ENCODE peak calls at places on chromosomes 7 and 10, in ten cellular contexts. One of them, this sample, is unnamed.

GRCh38 chr7:13291010-13291409 is 603.6 kb downstream of the ARL4A start:
- DNase-seq in stimulated activated CD4-positive, alpha-beta T cell treated with anti-CD3 and anti-CD28 coated beads, TNF-alpha, amount 100 ng/mL, for 4 hours: no peak
- DNase-seq in AG20443: peak
- DNase-seq in substantia nigra: no peak
- DNase-seq in GM12891: no peak
- DNase-seq in HTR-8/SVneo: no peak
- DNase-seq in stimulated activated CD8-positive, alpha-beta memory T cell treated with anti-CD3 and anti-CD28 coated beads, Interleukin-15, amount 100 ng/mL, for 48 hours: no peak
- DNase-seq in CD4-positive, alpha-beta T cell: no peak
- DNase-seq in frontal cortex: no peak
- DNase-seq in SW480: no peak
- DNase-seq in this sample: no peak

GRCh38 chr10:49644035-49644345 is 30.2 kb downstream of the CHAT start:
- DNase-seq in SW480: no peak
- DNase-seq in stimulated activated CD4-positive, alpha-beta T cell treated with anti-CD3 and anti-CD28 coated beads, TNF-alpha, amount 100 ng/mL, for 4 hours: no peak
- DNase-seq in frontal cortex: no peak
- DNase-seq in AG20443: no peak
- DNase-seq in GM12891: no peak
- DNase-seq in substantia nigra: no peak
- DNase-seq in HTR-8/SVneo: no peak
- DNase-seq in stimulated activated CD8-positive, alpha-beta memory T cell treated with anti-CD3 and anti-CD28 coated beads, Interleukin-15, amount 100 ng/mL, for 48 hours: no peak
- DNase-seq in CD4-positive, alpha-beta T cell: no peak
- DNase-seq in this sample: no peak

GRCh38 chr10:75395171-75395954 is 6.2 kb downstream of the ZNF503 start:
- DNase-seq in stimulated activated CD8-positive, alpha-beta memory T cell treated with anti-CD3 and anti-CD28 coated beads, Interleukin-15, amount 100 ng/mL, for 48 hours: no peak
- DNase-seq in GM12891: peak
- DNase-seq in CD4-positive, alpha-beta T cell: no peak
- DNase-seq in SW480: no peak
- DNase-seq in substantia nigra: no peak
- DNase-seq in stimulated activated CD4-positive, alpha-beta T cell treated with anti-CD3 and anti-CD28 coated beads, TNF-alpha, amount 100 ng/mL, for 4 hours: no peak
- DNase-seq in HTR-8/SVneo: no peak
- DNase-seq in frontal cortex: peak
- DNase-seq in AG20443: peak
- DNase-seq in this sample: peak

GRCh38 chr10:128007017-128007416 is 100.1 kb downstream of the PTPRE start:
- DNase-seq in stimulated activated CD4-positive, alpha-beta T cell treated with anti-CD3 and anti-CD28 coated beads, TNF-alpha, amount 100 ng/mL, for 4 hours: no peak
- DNase-seq in CD4-positive, alpha-beta T cell: no peak
- DNase-seq in stimulated activated CD8-positive, alpha-beta memory T cell treated with anti-CD3 and anti-CD28 coated beads, Interleukin-15, amount 100 ng/mL, for 48 hours: no peak
- DNase-seq in AG20443: no peak
- DNase-seq in HTR-8/SVneo: no peak
- DNase-seq in frontal cortex: no peak
- DNase-seq in SW480: no peak
- DNase-seq in GM12891: no peak
- DNase-seq in substantia nigra: no peak
- DNase-seq in this sample: no peak

GRCh38 chr7:41828911-41829310 is 126.0 kb upstream of the INHBA start:
- DNase-seq in CD4-positive, alpha-beta T cell: no peak
- DNase-seq in stimulated activated CD8-positive, alpha-beta memory T cell treated with anti-CD3 and anti-CD28 coated beads, Interleukin-15, amount 100 ng/mL, for 48 hours: no peak
- DNase-seq in HTR-8/SVneo: no peak
- DNase-seq in stimulated activated CD4-positive, alpha-beta T cell treated with anti-CD3 and anti-CD28 coated beads, TNF-alpha, amount 100 ng/mL, for 4 hours: no peak
- DNase-seq in SW480: no peak
- DNase-seq in frontal cortex: no peak
- DNase-seq in GM12891: no peak
- DNase-seq in substantia nigra: no peak
- DNase-seq in AG20443: no peak
- DNase-seq in this sample: no peak

GRCh38 chr7:106893591-106893990 is 28.5 kb downstream of the PIK3CG start:
- DNase-seq in CD4-positive, alpha-beta T cell: no peak
- DNase-seq in stimulated activated CD8-positive, alpha-beta memory T cell treated with anti-CD3 and anti-CD28 coated beads, Interleukin-15, amount 100 ng/mL, for 48 hours: no peak
- DNase-seq in substantia nigra: no peak
- DNase-seq in AG20443: no peak
- DNase-seq in SW480: no peak
- DNase-seq in HTR-8/SVneo: no peak
- DNase-seq in GM12891: no peak
- DNase-seq in frontal cortex: no peak
- DNase-seq in stimulated activated CD4-positive, alpha-beta T cell treated with anti-CD3 and anti-CD28 coated beads, TNF-alpha, amount 100 ng/mL, for 4 hours: no peak
- DNase-seq in this sample: no peak

GRCh38 chr7:141649865-141650499 is 52.0 kb downstream of the DENND11 start:
- DNase-seq in stimulated activated CD4-positive, alpha-beta T cell treated with anti-CD3 and anti-CD28 coated beads, TNF-alpha, amount 100 ng/mL, for 4 hours: no peak
- DNase-seq in stimulated activated CD8-positive, alpha-beta memory T cell treated with anti-CD3 and anti-CD28 coated beads, Interleukin-15, amount 100 ng/mL, for 48 hours: no peak
- DNase-seq in GM12891: peak
- DNase-seq in SW480: peak
- DNase-seq in frontal cortex: peak
- DNase-seq in CD4-positive, alpha-beta T cell: no peak
- DNase-seq in substantia nigra: peak
- DNase-seq in AG20443: peak
- DNase-seq in HTR-8/SVneo: peak
- DNase-seq in this sample: peak

GRCh38 chr7:31253486-31253885 is 87.0 kb downstream of the NEUROD6 start:
- DNase-seq in stimulated activated CD8-positive, alpha-beta memory T cell treated with anti-CD3 and anti-CD28 coated beads, Interleukin-15, amount 100 ng/mL, for 48 hours: no peak
- DNase-seq in substantia nigra: no peak
- DNase-seq in AG20443: no peak
- DNase-seq in HTR-8/SVneo: no peak
- DNase-seq in frontal cortex: no peak
- DNase-seq in SW480: no peak
- DNase-seq in CD4-positive, alpha-beta T cell: no peak
- DNase-seq in stimulated activated CD4-positive, alpha-beta T cell treated with anti-CD3 and anti-CD28 coated beads, TNF-alpha, amount 100 ng/mL, for 4 hours: no peak
- DNase-seq in GM12891: no peak
- DNase-seq in this sample: no peak

GRCh38 chr7:1912472-1913289 is 242.6 kb downstream of the ELFN1 start:
- DNase-seq in CD4-positive, alpha-beta T cell: no peak
- DNase-seq in HTR-8/SVneo: no peak
- DNase-seq in stimulated activated CD8-positive, alpha-beta memory T cell treated with anti-CD3 and anti-CD28 coated beads, Interleukin-15, amount 100 ng/mL, for 48 hours: no peak
- DNase-seq in frontal cortex: no peak
- DNase-seq in GM12891: no peak
- DNase-seq in stimulated activated CD4-positive, alpha-beta T cell treated with anti-CD3 and anti-CD28 coated beads, TNF-alpha, amount 100 ng/mL, for 4 hours: no peak
- DNase-seq in substantia nigra: no peak
- DNase-seq in AG20443: peak
- DNase-seq in SW480: no peak
- DNase-seq in this sample: no peak

GRCh38 chr7:88665892-88666514 is 93.5 kb upstream of the ZNF804B start:
- DNase-seq in substantia nigra: no peak
- DNase-seq in GM12891: no peak
- DNase-seq in stimulated activated CD4-positive, alpha-beta T cell treated with anti-CD3 and anti-CD28 coated beads, TNF-alpha, amount 100 ng/mL, for 4 hours: no peak
- DNase-seq in CD4-positive, alpha-beta T cell: no peak
- DNase-seq in AG20443: no peak
- DNase-seq in stimulated activated CD8-positive, alpha-beta memory T cell treated with anti-CD3 and anti-CD28 coated beads, Interleukin-15, amount 100 ng/mL, for 48 hours: no peak
- DNase-seq in HTR-8/SVneo: no peak
- DNase-seq in frontal cortex: no peak
- DNase-seq in SW480: no peak
- DNase-seq in this sample: no peak

GRCh38 chr10:44968101-44968886 is 8.7 kb downstream of the RASSF4 start:
- DNase-seq in substantia nigra: no peak
- DNase-seq in AG20443: peak
- DNase-seq in GM12891: no peak
- DNase-seq in HTR-8/SVneo: no peak
- DNase-seq in frontal cortex: no peak
- DNase-seq in stimulated activated CD8-positive, alpha-beta memory T cell treated with anti-CD3 and anti-CD28 coated beads, Interleukin-15, amount 100 ng/mL, for 48 hours: no peak
- DNase-seq in stimulated activated CD4-positive, alpha-beta T cell treated with anti-CD3 and anti-CD28 coated beads, TNF-alpha, amount 100 ng/mL, for 4 hours: no peak
- DNase-seq in SW480: no peak
- DNase-seq in CD4-positive, alpha-beta T cell: no peak
- DNase-seq in this sample: peak

GRCh38 chr10:42543840-42544372 is 94.5 kb downstream of the ZNF33B start:
- DNase-seq in substantia nigra: no peak
- DNase-seq in GM12891: no peak
- DNase-seq in HTR-8/SVneo: no peak
- DNase-seq in SW480: no peak
- DNase-seq in AG20443: no peak
- DNase-seq in CD4-positive, alpha-beta T cell: no peak
- DNase-seq in stimulated activated CD4-positive, alpha-beta T cell treated with anti-CD3 and anti-CD28 coated beads, TNF-alpha, amount 100 ng/mL, for 4 hours: no peak
- DNase-seq in stimulated activated CD8-positive, alpha-beta memory T cell treated with anti-CD3 and anti-CD28 coated beads, Interleukin-15, amount 100 ng/mL, for 48 hours: no peak
- DNase-seq in frontal cortex: no peak
- DNase-seq in this sample: no peak

GRCh38 chr7:150755473-150756099 is 18.4 kb downstream of the GIMAP5 start:
- DNase-seq in stimulated activated CD8-positive, alpha-beta memory T cell treated with anti-CD3 and anti-CD28 coated beads, Interleukin-15, amount 100 ng/mL, for 48 hours: no peak
- DNase-seq in AG20443: no peak
- DNase-seq in GM12891: no peak
- DNase-seq in substantia nigra: no peak
- DNase-seq in HTR-8/SVneo: no peak
- DNase-seq in stimulated activated CD4-positive, alpha-beta T cell treated with anti-CD3 and anti-CD28 coated beads, TNF-alpha, amount 100 ng/mL, for 4 hours: no peak
- DNase-seq in CD4-positive, alpha-beta T cell: peak
- DNase-seq in frontal cortex: no peak
- DNase-seq in SW480: no peak
- DNase-seq in this sample: no peak

GRCh38 chr7:123714296-123715080 is 34.3 kb downstream of the WASL start:
- DNase-seq in stimulated activated CD4-positive, alpha-beta T cell treated with anti-CD3 and anti-CD28 coated beads, TNF-alpha, amount 100 ng/mL, for 4 hours: no peak
- DNase-seq in SW480: no peak
- DNase-seq in CD4-positive, alpha-beta T cell: no peak
- DNase-seq in stimulated activated CD8-positive, alpha-beta memory T cell treated with anti-CD3 and anti-CD28 coated beads, Interleukin-15, amount 100 ng/mL, for 48 hours: no peak
- DNase-seq in GM12891: no peak
- DNase-seq in substantia nigra: no peak
- DNase-seq in HTR-8/SVneo: no peak
- DNase-seq in frontal cortex: no peak
- DNase-seq in AG20443: no peak
- DNase-seq in this sample: no peak

GRCh38 chr7:37657798-37658197 is 25.8 kb upstream of the GPR141 start:
- DNase-seq in substantia nigra: no peak
- DNase-seq in stimulated activated CD4-positive, alpha-beta T cell treated with anti-CD3 and anti-CD28 coated beads, TNF-alpha, amount 100 ng/mL, for 4 hours: no peak
- DNase-seq in HTR-8/SVneo: no peak
- DNase-seq in frontal cortex: no peak
- DNase-seq in stimulated activated CD8-positive, alpha-beta memory T cell treated with anti-CD3 and anti-CD28 coated beads, Interleukin-15, amount 100 ng/mL, for 48 hours: no peak
- DNase-seq in GM12891: no peak
- DNase-seq in SW480: no peak
- DNase-seq in CD4-positive, alpha-beta T cell: no peak
- DNase-seq in AG20443: no peak
- DNase-seq in this sample: no peak

GRCh38 chr7:78112488-78112887 is 313.9 kb downstream of the PHTF2 start:
- DNase-seq in stimulated activated CD8-positive, alpha-beta memory T cell treated with anti-CD3 and anti-CD28 coated beads, Interleukin-15, amount 100 ng/mL, for 48 hours: no peak
- DNase-seq in GM12891: no peak
- DNase-seq in AG20443: no peak
- DNase-seq in substantia nigra: no peak
- DNase-seq in CD4-positive, alpha-beta T cell: no peak
- DNase-seq in HTR-8/SVneo: no peak
- DNase-seq in SW480: no peak
- DNase-seq in stimulated activated CD4-positive, alpha-beta T cell treated with anti-CD3 and anti-CD28 coated beads, TNF-alpha, amount 100 ng/mL, for 4 hours: no peak
- DNase-seq in frontal cortex: no peak
- DNase-seq in this sample: no peak

GRCh38 chr7:116180302-116180701 is 30.0 kb upstream of the TES start:
- DNase-seq in CD4-positive, alpha-beta T cell: peak
- DNase-seq in stimulated activated CD4-positive, alpha-beta T cell treated with anti-CD3 and anti-CD28 coated beads, TNF-alpha, amount 100 ng/mL, for 4 hours: no peak
- DNase-seq in GM12891: peak
- DNase-seq in SW480: peak
- DNase-seq in frontal cortex: peak
- DNase-seq in substantia nigra: no peak
- DNase-seq in HTR-8/SVneo: peak
- DNase-seq in AG20443: peak
- DNase-seq in stimulated activated CD8-positive, alpha-beta memory T cell treated with anti-CD3 and anti-CD28 coated beads, Interleukin-15, amount 100 ng/mL, for 48 hours: no peak
- DNase-seq in this sample: no peak

GRCh38 chr7:76364198-76364584 is 5.4 kb upstream of the YWHAG start:
- DNase-seq in HTR-8/SVneo: no peak
- DNase-seq in stimulated activated CD8-positive, alpha-beta memory T cell treated with anti-CD3 and anti-CD28 coated beads, Interleukin-15, amount 100 ng/mL, for 48 hours: no peak
- DNase-seq in substantia nigra: no peak
- DNase-seq in stimulated activated CD4-positive, alpha-beta T cell treated with anti-CD3 and anti-CD28 coated beads, TNF-alpha, amount 100 ng/mL, for 4 hours: no peak
- DNase-seq in frontal cortex: no peak
- DNase-seq in AG20443: peak
- DNase-seq in SW480: no peak
- DNase-seq in CD4-positive, alpha-beta T cell: no peak
- DNase-seq in GM12891: no peak
- DNase-seq in this sample: peak

GRCh38 chr10:133009218-133009954 is 67.0 kb upstream of the CFAP46 start:
- DNase-seq in CD4-positive, alpha-beta T cell: no peak
- DNase-seq in frontal cortex: no peak
- DNase-seq in GM12891: no peak
- DNase-seq in stimulated activated CD4-positive, alpha-beta T cell treated with anti-CD3 and anti-CD28 coated beads, TNF-alpha, amount 100 ng/mL, for 4 hours: no peak
- DNase-seq in HTR-8/SVneo: peak
- DNase-seq in AG20443: peak
- DNase-seq in SW480: peak
- DNase-seq in substantia nigra: no peak
- DNase-seq in stimulated activated CD8-positive, alpha-beta memory T cell treated with anti-CD3 and anti-CD28 coated beads, Interleukin-15, amount 100 ng/mL, for 48 hours: no peak
- DNase-seq in this sample: peak

GRCh38 chr7:503046-503574 is 16.5 kb downstream of the PDGFA start:
- DNase-seq in GM12891: no peak
- DNase-seq in stimulated activated CD4-positive, alpha-beta T cell treated with anti-CD3 and anti-CD28 coated beads, TNF-alpha, amount 100 ng/mL, for 4 hours: no peak
- DNase-seq in stimulated activated CD8-positive, alpha-beta memory T cell treated with anti-CD3 and anti-CD28 coated beads, Interleukin-15, amount 100 ng/mL, for 48 hours: no peak
- DNase-seq in CD4-positive, alpha-beta T cell: no peak
- DNase-seq in substantia nigra: no peak
- DNase-seq in SW480: peak
- DNase-seq in frontal cortex: no peak
- DNase-seq in HTR-8/SVneo: no peak
- DNase-seq in AG20443: no peak
- DNase-seq in this sample: no peak

GRCh38 chr7:86904949-86905834 is 154.3 kb downstream of the ELAPOR2 start:
- DNase-seq in stimulated activated CD8-positive, alpha-beta memory T cell treated with anti-CD3 and anti-CD28 coated beads, Interleukin-15, amount 100 ng/mL, for 48 hours: no peak
- DNase-seq in AG20443: peak
- DNase-seq in CD4-positive, alpha-beta T cell: no peak
- DNase-seq in stimulated activated CD4-positive, alpha-beta T cell treated with anti-CD3 and anti-CD28 coated beads, TNF-alpha, amount 100 ng/mL, for 4 hours: no peak
- DNase-seq in SW480: peak
- DNase-seq in HTR-8/SVneo: no peak
- DNase-seq in frontal cortex: no peak
- DNase-seq in GM12891: no peak
- DNase-seq in substantia nigra: no peak
- DNase-seq in this sample: peak